ENCODE peak calls at places on chromosomes 1 and 21, in six cellular contexts. R, X, J, H, O and L are unnamed samples. For H3K4me1, the result is how much of the 10 kb centered on the place peaks cover.

GRCh38 chr1:62426238-62426637 is 10.6 kb upstream of the USP1 start:
- DNase-seq in R (no peak), X (no peak), J (no peak), H (no peak), O (no peak), L (peak)

GRCh38 chr1:59163268-59164092 is 133.4 kb upstream of the FGGY start:
- DNase-seq in R (no peak), X (no peak), J (no peak), H (no peak), O (no peak), L (no peak)

GRCh38 chr1:147890177-147890790 is 12.3 kb upstream of the GJA8 start:
- DNase-seq in R (peak), X (peak), J (peak), H (peak), O (no peak), L (peak)

GRCh38 chr1:17347769-17348592 is 24.0 kb upstream of the PADI6 start:
- DNase-seq in R (no peak), X (no peak), J (no peak), H (no peak), O (no peak), L (no peak)

GRCh38 chr1:87757700-87758099 is 429.0 kb downstream of the LMO4 start:
- DNase-seq in R (peak), X (no peak), J (no peak), H (no peak), O (no peak), L (no peak)

GRCh38 chr1:74812180-74812541 is 79.2 kb downstream of the TYW3 start:
- DNase-seq in R (no peak), X (no peak), J (no peak), H (no peak), O (no peak), L (no peak)

GRCh38 chr1:208600456-208600855 is 356.3 kb upstream of the PLXNA2 start:
- DNase-seq in R (no peak), X (no peak), J (no peak), H (no peak), O (no peak), L (no peak)

GRCh38 chr1:47830856-47831255 is 166.3 kb downstream of the TRABD2B start:
- DNase-seq in R (no peak), X (no peak), J (no peak), H (no peak), O (no peak), L (no peak)

GRCh38 chr1:237431448-237431847 is 389.5 kb downstream of the RYR2 start:
- DNase-seq in R (no peak), X (no peak), J (no peak), H (no peak), O (no peak), L (no peak)

GRCh38 chr21:34043333-34043732 is 30.0 kb upstream of the MRPS6 start:
- DNase-seq in R (no peak), X (no peak), J (no peak), H (no peak), O (no peak), L (no peak)

GRCh38 chr1:110524311-110525249 is 5.6 kb upstream of the KCNA10 start:
- DNase-seq in R (no peak), X (peak), J (no peak), H (peak), O (no peak), L (peak)

GRCh38 chr1:206001476-206001888 is 1.7 kb downstream of the RAB7B start:
- DNase-seq in R (peak), X (no peak), J (no peak), H (no peak), O (no peak), L (no peak)

GRCh38 chr1:30287976-30288375 is 435.4 kb downstream of the MATN1 start:
- DNase-seq in R (no peak), X (no peak), J (no peak), H (no peak), O (no peak), L (no peak)

GRCh38 chr1:84505167-84506001 is 802 bp upstream of the SPATA1 start:
- DNase-seq in R (peak), X (no peak), J (no peak), H (peak), O (no peak), L (no peak)

GRCh38 chr1:67404212-67404620 is 26.0 kb downstream of the SERBP1 start:
- DNase-seq in R (no peak), X (no peak), J (no peak), H (no peak), O (no peak), L (no peak)

GRCh38 chr21:46121286-46122221 is 23.6 kb downstream of the COL6A2 start:
- DNase-seq in R (peak), X (no peak), J (peak), H (no peak), O (peak), L (peak)

GRCh38 chr1:19110266-19110927 is 99.7 kb downstream of the UBR4 start:
- DNase-seq in R (no peak), X (no peak), J (no peak), H (no peak), O (no peak), L (no peak)

GRCh38 chr1:173414136-173414535 is 63.0 kb upstream of the PRDX6 start:
- DNase-seq in R (no peak), X (no peak), J (no peak), H (no peak), O (no peak), L (no peak)

GRCh38 chr1:173415490-173415889 is 61.6 kb upstream of the PRDX6 start:
- DNase-seq in R (no peak), X (no peak), J (no peak), H (no peak), O (no peak), L (no peak)

GRCh38 chr1:173414539-173414938 is 62.6 kb upstream of the PRDX6 start:
- DNase-seq in R (no peak), X (no peak), J (no peak), H (no peak), O (no peak), L (no peak)

GRCh38 chr1:173411835-173412742 is 65.0 kb upstream of the PRDX6 start:
- DNase-seq in R (no peak), X (no peak), J (no peak), H (no peak), O (no peak), L (no peak)

DNA sequence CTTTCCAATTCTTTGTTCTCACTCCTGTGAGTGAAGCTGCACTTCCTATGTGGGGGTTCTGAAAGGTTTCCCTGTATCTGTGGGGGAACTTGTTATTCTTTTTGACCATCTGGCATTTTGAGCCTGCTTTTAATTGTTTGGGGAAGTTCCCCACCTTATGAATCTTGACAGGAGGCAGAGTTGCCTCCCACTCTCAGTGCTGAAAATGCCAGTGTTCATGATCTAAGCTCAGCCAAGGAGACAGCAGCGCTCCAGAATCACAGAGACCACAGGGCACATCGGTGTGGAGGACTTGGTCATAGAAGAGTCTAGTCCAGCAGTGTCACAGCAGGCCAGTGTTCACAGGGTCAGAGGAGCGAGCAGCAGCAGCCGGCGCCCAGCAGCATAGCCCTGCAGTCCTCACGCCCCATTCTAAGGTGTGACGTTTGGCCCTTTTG is 63.8 kb upstream of the PRDX6 start:
- DNase-seq in R (no peak), X (no peak), J (no peak), H (no peak), O (no peak), L (no peak)
- H3K4me1 ChIP-seq in R (under half), X (under half), J (under half), H (under half), O (under half), L (under half)

GRCh38 chr1:9238550-9238949 is 4.0 kb downstream of the H6PD start:
- DNase-seq in R (no peak), X (no peak), J (no peak), H (no peak), O (no peak), L (no peak)
- H3K4me1 ChIP-seq in R (under half), X (under half), J (half or more), H (under half), O (half or more), L (half or more)

GRCh38 chr1:12603224-12603623 is 14.8 kb downstream of the DHRS3 start:
- DNase-seq in R (no peak), X (no peak), J (no peak), H (no peak), O (no peak), L (no peak)

GRCh38 chr1:12600880-12601633 is 17.0 kb downstream of the DHRS3 start:
- DNase-seq in R (no peak), X (no peak), J (no peak), H (peak), O (no peak), L (no peak)

GRCh38 chr1:12602633-12603024 is 15.4 kb downstream of the DHRS3 start:
- DNase-seq in R (no peak), X (no peak), J (no peak), H (no peak), O (no peak), L (peak)

GRCh38 chr1:12600335-12600734 is 17.7 kb downstream of the DHRS3 start:
- DNase-seq in R (no peak), X (no peak), J (peak), H (no peak), O (no peak), L (peak)

GRCh38 chr1:12601690-12602632 is 16.0 kb downstream of the DHRS3 start:
- DNase-seq in R (peak), X (no peak), J (no peak), H (no peak), O (no peak), L (peak)
- H3K4me1 ChIP-seq in R (under half), X (under half), J (half or more), H (under half), O (half or more), L (half or more)

DNA sequence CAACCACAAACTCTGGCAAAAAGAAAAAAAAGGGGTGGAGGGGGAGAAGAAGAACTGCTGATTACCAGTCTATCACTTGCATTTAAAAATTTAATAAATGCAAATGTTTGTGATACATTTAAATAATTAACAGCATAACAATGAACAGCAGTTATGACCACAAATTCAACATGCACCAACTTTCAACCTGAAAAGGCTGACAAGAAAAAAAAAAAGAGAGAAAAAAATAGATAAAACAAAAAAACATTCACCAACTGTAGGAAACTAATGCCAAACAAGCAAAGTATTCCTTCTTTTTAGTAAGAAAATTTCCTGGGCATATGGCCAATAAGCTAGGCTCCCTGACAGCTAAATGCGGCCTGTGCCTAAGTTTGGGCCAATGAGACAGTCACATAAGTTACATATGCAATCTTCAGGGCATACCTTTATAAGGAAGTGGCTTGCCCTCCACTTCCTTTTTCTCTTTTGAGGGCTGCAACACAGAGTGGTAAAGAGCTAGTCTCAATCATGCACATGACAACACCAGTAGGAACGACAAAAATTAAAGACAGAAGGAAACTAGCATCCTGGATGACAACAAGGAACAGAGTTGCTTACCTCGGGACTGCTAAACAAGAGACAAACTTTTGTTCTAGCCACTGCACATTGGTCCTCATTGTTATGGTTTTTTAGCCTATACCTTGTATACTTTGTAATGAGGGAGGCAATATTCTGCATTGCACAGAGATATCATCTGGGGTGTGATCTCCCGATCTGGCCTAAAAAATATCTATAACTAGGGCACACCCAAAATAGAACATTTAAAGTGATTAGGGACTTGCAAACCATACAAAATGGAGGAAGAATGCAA is 24.2 kb upstream of the PHTF1 start:
- DNase-seq in R (peak), X (no peak), J (no peak), H (peak), O (no peak), L (peak)
- H3K4me1 ChIP-seq in R (under half), X (under half), J (under half), H (half or more), O (half or more), L (half or more)

DNA sequence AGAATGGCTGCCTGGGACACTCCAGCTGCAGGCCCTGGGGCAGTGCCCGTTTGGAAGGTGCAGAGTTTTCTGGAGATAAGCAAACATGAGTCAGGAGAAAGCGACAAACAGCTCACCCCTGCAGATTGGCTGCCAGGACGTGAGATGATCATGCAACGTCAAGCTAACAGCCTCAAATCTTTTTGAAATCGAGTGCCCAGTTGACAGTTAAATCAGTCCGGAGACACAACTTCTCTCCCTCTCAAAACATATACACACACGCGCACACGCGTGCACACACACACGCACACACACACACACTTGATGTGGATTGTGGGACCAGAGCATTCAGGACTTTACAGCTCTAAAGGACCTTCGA is 49.4 kb downstream of the TENT5C start:
- DNase-seq in R (no peak), X (no peak), J (no peak), H (no peak), O (no peak), L (no peak)
- H3K4me1 ChIP-seq in R (under half), X (under half), J (under half), H (half or more), O (under half), L (under half)

DNA sequence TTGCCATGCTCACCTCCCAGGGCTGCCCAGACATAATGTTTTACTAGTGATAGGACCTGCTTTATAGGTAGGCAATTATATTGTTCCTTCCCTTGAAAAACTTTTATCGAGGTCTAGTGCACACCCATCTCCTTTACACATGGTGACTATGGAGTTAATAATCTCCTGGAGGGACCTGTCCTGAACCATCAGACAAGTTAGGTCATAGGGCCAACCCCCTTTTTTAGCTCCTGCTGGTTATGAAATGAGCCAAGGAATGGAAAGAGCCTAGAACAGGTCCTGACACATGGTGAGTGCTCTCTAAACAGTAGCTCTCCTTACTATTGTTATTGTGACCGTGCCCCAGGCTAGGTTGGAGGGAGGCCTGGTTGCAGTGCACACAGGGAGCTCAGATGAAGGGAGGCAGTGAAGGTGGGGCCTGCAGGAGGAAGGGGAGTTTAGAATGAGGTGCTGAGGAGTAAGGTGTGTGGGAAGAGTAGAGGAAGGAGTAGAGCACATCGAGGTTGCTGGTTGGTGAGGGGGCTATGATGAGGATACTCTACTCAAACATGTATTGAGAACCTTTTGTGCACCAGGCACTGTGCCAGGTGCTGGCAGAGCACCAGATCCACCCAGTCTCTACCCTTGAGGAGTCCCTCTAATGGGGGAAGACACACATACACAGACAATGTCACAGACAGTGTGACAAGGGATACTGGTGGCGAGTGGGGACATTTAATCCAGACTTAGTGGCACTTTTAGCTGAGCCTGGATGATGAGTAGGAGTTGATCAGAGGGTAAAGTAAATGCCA is 14.1 kb upstream of the LMNA start:
- DNase-seq in R (no peak), X (no peak), J (no peak), H (no peak), O (no peak), L (no peak)
- H3K4me1 ChIP-seq in R (under half), X (under half), J (half or more), H (under half), O (half or more), L (half or more)

GRCh38 chr1:193123751-193124150 is 1.9 kb downstream of the CDC73 start:
- DNase-seq in R (no peak), X (no peak), J (no peak), H (no peak), O (no peak), L (no peak)
- H3K4me1 ChIP-seq in R (under half), X (under half), J (under half), H (under half), O (half or more), L (under half)

DNA sequence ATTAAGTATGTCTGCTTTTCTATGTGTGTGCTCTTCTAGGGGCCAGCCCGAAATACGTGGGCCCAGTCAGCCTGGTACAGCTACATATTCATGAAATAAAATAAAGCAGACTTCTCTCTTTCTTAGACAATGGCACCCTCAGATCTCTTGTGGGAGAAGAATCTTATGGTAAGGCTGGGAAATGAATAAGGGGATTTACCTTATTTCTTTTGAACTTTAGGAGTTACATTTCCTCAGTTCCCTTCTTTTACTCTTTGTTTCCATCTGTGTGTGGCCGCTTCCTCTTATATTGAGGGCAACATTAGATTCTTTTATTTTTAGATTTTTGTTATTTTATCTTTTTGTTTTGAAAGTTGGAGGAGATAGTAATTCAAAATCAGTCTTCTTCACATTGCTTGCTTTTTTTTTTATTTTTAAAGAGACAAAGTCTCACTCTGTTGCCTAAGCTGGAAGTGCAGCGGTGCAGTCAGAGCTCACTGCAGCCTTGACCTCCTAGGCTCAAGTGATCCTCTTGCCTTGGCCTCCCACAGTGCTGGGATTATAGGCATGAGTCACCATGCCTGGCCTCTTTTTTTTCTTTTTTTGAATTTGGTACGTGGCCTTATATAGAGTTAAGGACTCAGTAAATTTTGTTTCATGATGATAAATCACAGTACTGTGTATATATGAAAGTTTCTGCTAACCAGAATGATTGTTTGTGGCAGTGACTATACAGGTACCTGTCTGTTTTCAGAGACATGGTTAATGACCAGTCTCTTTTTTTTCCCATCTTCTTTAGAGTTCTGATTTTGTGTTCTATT is 9.1 kb downstream of the LAMC1 start:
- DNase-seq in R (no peak), X (no peak), J (no peak), H (no peak), O (no peak), L (no peak)
- H3K4me1 ChIP-seq in R (under half), X (under half), J (under half), H (under half), O (half or more), L (half or more)